ENCODE peak calls at places on chromosomes 2 and 18, in four cellular contexts. One of them, this sample, is unnamed.

GRCh38 chr2:223625652-223626051 is 23.5 kb upstream of the SCG2 start:
- DNase-seq in GM12878: no peak
- DNase-seq in K562: no peak
- DNase-seq in HepG2: no peak
- DNase-seq in this sample: no peak

GRCh38 chr2:158103358-158104021 is 1.8 kb downstream of the UPP2 start:
- DNase-seq in GM12878: no peak
- DNase-seq in K562: no peak
- DNase-seq in HepG2: no peak
- DNase-seq in this sample: no peak

GRCh38 chr2:142112648-142113278 is 18.1 kb downstream of the LRP1B start:
- DNase-seq in GM12878: no peak
- DNase-seq in K562: no peak
- DNase-seq in HepG2: no peak
- DNase-seq in this sample: peak

GRCh38 chr18:32389868-32390267 is 80.8 kb downstream of the GAREM1 start:
- DNase-seq in GM12878: no peak
- DNase-seq in K562: no peak
- DNase-seq in HepG2: no peak
- DNase-seq in this sample: no peak

GRCh38 chr2:177721815-177722552 is 329.4 kb downstream of the AGPS start:
- DNase-seq in GM12878: no peak
- DNase-seq in K562: no peak
- DNase-seq in HepG2: no peak
- DNase-seq in this sample: no peak

GRCh38 chr2:13201924-13202323 is 485.2 kb downstream of the TRIB2 start:
- DNase-seq in GM12878: no peak
- DNase-seq in K562: no peak
- DNase-seq in HepG2: no peak
- DNase-seq in this sample: no peak

GRCh38 chr2:45497355-45497754 is 113.7 kb downstream of the SRBD1 start:
- DNase-seq in GM12878: peak
- DNase-seq in K562: no peak
- DNase-seq in HepG2: no peak
- DNase-seq in this sample: no peak

GRCh38 chr2:196176142-196176738 is 4.9 kb upstream of the STK17B start:
- DNase-seq in GM12878: peak
- DNase-seq in K562: no peak
- DNase-seq in HepG2: no peak
- DNase-seq in this sample: no peak

GRCh38 chr18:44988821-44989587 is 308.3 kb downstream of the SETBP1 start:
- DNase-seq in GM12878: no peak
- DNase-seq in K562: no peak
- DNase-seq in HepG2: no peak
- DNase-seq in this sample: no peak

GRCh38 chr2:241421330-241421729 is 65.2 kb downstream of the FARP2 start:
- DNase-seq in GM12878: no peak
- DNase-seq in K562: no peak
- DNase-seq in HepG2: no peak
- DNase-seq in this sample: no peak

GRCh38 chr18:75203456-75204261 is 5.3 kb downstream of the PTGR3 start:
- DNase-seq in GM12878: no peak
- DNase-seq in K562: no peak
- DNase-seq in HepG2: no peak
- DNase-seq in this sample: no peak

GRCh38 chr2:70181363-70181956 is 9.4 kb downstream of the C2orf42 start:
- DNase-seq in GM12878: peak
- DNase-seq in K562: no peak
- DNase-seq in HepG2: no peak
- DNase-seq in this sample: no peak

GRCh38 chr2:195094330-195094729 is 562.7 kb upstream of the SLC39A10 start:
- DNase-seq in GM12878: peak
- DNase-seq in K562: no peak
- DNase-seq in HepG2: no peak
- DNase-seq in this sample: no peak

GRCh38 chr2:220894069-220894468 is 678.0 kb downstream of the EPHA4 start:
- DNase-seq in GM12878: no peak
- DNase-seq in K562: no peak
- DNase-seq in HepG2: no peak
- DNase-seq in this sample: no peak

GRCh38 chr2:137117385-137117784 is 352.0 kb downstream of the THSD7B start:
- DNase-seq in GM12878: no peak
- DNase-seq in K562: no peak
- DNase-seq in HepG2: peak
- DNase-seq in this sample: no peak

GRCh38 chr2:241774419-241775222 is 2.0 kb upstream of the GAL3ST2 start:
- DNase-seq in GM12878: no peak
- DNase-seq in K562: peak
- DNase-seq in HepG2: peak
- DNase-seq in this sample: no peak

GRCh38 chr18:13390711-13391110 is 172.2 kb downstream of the LDLRAD4 start:
- DNase-seq in GM12878: no peak
- DNase-seq in K562: no peak
- DNase-seq in HepG2: no peak
- DNase-seq in this sample: no peak

GRCh38 chr2:72921088-72921851 is 4.0 kb downstream of the EMX1 start:
- DNase-seq in GM12878: no peak
- DNase-seq in K562: no peak
- DNase-seq in HepG2: no peak
- DNase-seq in this sample: no peak

GRCh38 chr2:240426797-240427721 is 8.4 kb upstream of the GPC1 start:
- DNase-seq in GM12878: no peak
- DNase-seq in K562: peak
- DNase-seq in HepG2: no peak
- DNase-seq in this sample: no peak

GRCh38 chr2:186540971-186541370 is 48.9 kb upstream of the ITGAV start:
- DNase-seq in GM12878: no peak
- DNase-seq in K562: no peak
- DNase-seq in HepG2: no peak
- DNase-seq in this sample: no peak

GRCh38 chr2:201357216-201357615 is at the start of gene FLACC1:
- DNase-seq in GM12878: no peak
- DNase-seq in K562: no peak
- DNase-seq in HepG2: peak
- DNase-seq in this sample: peak

GRCh38 chr2:54386585-54386984 is 69.5 kb upstream of the SPTBN1 start:
- DNase-seq in GM12878: no peak
- DNase-seq in K562: no peak
- DNase-seq in HepG2: no peak
- DNase-seq in this sample: no peak

GRCh38 chr18:59814872-59815271 is 84.9 kb upstream of the PMAIP1 start:
- DNase-seq in GM12878: no peak
- DNase-seq in K562: no peak
- DNase-seq in HepG2: no peak
- DNase-seq in this sample: no peak

GRCh38 chr2:159506764-159507406 is 109.5 kb downstream of the BAZ2B start:
- DNase-seq in GM12878: no peak
- DNase-seq in K562: no peak
- DNase-seq in HepG2: no peak
- DNase-seq in this sample: peak

GRCh38 chr18:24860978-24861680 is 400.7 kb downstream of the HRH4 start:
- DNase-seq in GM12878: no peak
- DNase-seq in K562: no peak
- DNase-seq in HepG2: no peak
- DNase-seq in this sample: peak

GRCh38 chr2:162091325-162092007 is 17.5 kb upstream of the DPP4 start:
- DNase-seq in GM12878: no peak
- DNase-seq in K562: no peak
- DNase-seq in HepG2: peak
- DNase-seq in this sample: peak

GRCh38 chr2:219172231-219173154 is 2.7 kb upstream of the SLC23A3 start:
- DNase-seq in GM12878: no peak
- DNase-seq in K562: no peak
- DNase-seq in HepG2: no peak
- DNase-seq in this sample: no peak

GRCh38 chr2:189076572-189076971 is 102.4 kb downstream of the COL3A1 start:
- DNase-seq in GM12878: no peak
- DNase-seq in K562: no peak
- DNase-seq in HepG2: no peak
- DNase-seq in this sample: no peak

GRCh38 chr2:236972491-236973379 is 113.0 kb upstream of the COPS8 start:
- DNase-seq in GM12878: no peak
- DNase-seq in K562: no peak
- DNase-seq in HepG2: peak
- DNase-seq in this sample: no peak

GRCh38 chr18:35949903-35950627 is 22.4 kb upstream of the RMP24 start:
- DNase-seq in GM12878: no peak
- DNase-seq in K562: peak
- DNase-seq in HepG2: peak
- DNase-seq in this sample: peak

GRCh38 chr2:9166579-9167392 is 39.8 kb upstream of the ASAP2 start:
- DNase-seq in GM12878: no peak
- DNase-seq in K562: no peak
- DNase-seq in HepG2: peak
- DNase-seq in this sample: no peak

GRCh38 chr2:163713534-163714311 is 22.1 kb downstream of the FIGN start:
- DNase-seq in GM12878: no peak
- DNase-seq in K562: no peak
- DNase-seq in HepG2: no peak
- DNase-seq in this sample: no peak

GRCh38 chr2:145563752-145564615 is 1044.1 kb upstream of the ZEB2 start:
- DNase-seq in GM12878: no peak
- DNase-seq in K562: no peak
- DNase-seq in HepG2: no peak
- DNase-seq in this sample: peak

GRCh38 chr2:170255971-170256370 is 78.0 kb downstream of the MYO3B start:
- DNase-seq in GM12878: no peak
- DNase-seq in K562: no peak
- DNase-seq in HepG2: no peak
- DNase-seq in this sample: no peak

GRCh38 chr2:113370478-113371091 is 66.9 kb upstream of the ZNG1B start:
- DNase-seq in GM12878: peak
- DNase-seq in K562: peak
- DNase-seq in HepG2: peak
- DNase-seq in this sample: peak

GRCh38 chr18:63319383-63320040 is at the start of gene BCL2:
- DNase-seq in GM12878: no peak
- DNase-seq in K562: peak
- DNase-seq in HepG2: no peak
- DNase-seq in this sample: peak

GRCh38 chr2:156322103-156322671 is 10.3 kb downstream of the NR4A2 start:
- DNase-seq in GM12878: no peak
- DNase-seq in K562: no peak
- DNase-seq in HepG2: no peak
- DNase-seq in this sample: no peak

GRCh38 chr2:167550448-167550847 is 662.2 kb downstream of the XIRP2 start:
- DNase-seq in GM12878: no peak
- DNase-seq in K562: no peak
- DNase-seq in HepG2: peak
- DNase-seq in this sample: peak

GRCh38 chr2:43945439-43945838 is 50.4 kb downstream of the LRPPRC start:
- DNase-seq in GM12878: no peak
- DNase-seq in K562: no peak
- DNase-seq in HepG2: no peak
- DNase-seq in this sample: no peak
- TF ChIP-seq EZH2 in GM12878: no peak
- TF ChIP-seq EZH2 in K562: no peak
- TF ChIP-seq EZH2 in HepG2: no peak
- TF ChIP-seq EZH2 in this sample: no peak

GRCh38 chr18:37566479-37567060 is 972 bp upstream of the CELF4 start:
- DNase-seq in GM12878: no peak
- DNase-seq in K562: no peak
- DNase-seq in HepG2: no peak
- DNase-seq in this sample: no peak
- TF ChIP-seq MYC in GM12878: no peak
- TF ChIP-seq MYC in K562: no peak
- TF ChIP-seq MYC in HepG2: no peak
- TF ChIP-seq MYC in this sample: no peak

DNA sequence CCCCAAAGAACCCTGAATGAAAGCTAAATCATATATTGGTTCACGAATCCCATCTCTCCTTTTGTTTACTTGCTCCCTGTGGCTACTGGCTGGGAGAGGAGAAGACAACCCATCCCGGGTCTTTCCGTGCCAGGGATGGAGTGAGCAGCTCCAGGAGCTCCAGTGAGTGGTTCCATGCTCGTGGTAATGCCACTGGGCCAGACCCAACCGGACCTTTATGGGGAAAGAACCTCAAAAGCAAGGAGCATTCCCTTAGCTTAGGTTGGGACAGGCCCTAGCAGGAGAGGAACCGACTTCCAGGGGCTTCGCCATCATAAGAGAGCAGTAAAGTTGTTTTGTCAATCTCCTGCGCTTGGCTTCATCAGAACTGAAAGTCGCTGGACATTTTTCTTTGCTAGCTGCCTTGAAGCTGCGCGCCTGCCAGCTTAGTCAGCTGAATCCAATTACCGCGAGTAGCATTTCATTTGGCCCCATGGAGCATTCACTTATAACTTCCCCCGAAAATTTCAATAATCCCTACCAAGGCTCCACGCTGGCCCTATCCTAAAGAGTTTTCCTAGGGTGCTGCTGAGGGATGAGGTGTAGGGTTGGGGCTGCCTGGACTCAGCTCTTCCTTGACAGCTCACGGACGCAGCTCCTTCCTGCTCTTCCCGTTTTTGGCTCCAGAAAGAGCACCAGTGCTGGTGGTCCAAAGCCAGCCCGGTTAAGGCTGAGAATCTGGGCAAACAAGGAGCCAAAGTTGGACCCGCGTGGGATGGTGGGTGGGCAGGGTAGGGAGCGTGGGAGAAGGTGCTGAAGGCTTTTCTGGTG is 4.9 kb downstream of the HOXD3 start:
- DNase-seq in GM12878: no peak
- DNase-seq in K562: no peak
- DNase-seq in HepG2: no peak
- DNase-seq in this sample: no peak
- TF ChIP-seq EZH2 in GM12878: no peak
- TF ChIP-seq EZH2 in K562: no peak
- TF ChIP-seq EZH2 in HepG2: peak
- TF ChIP-seq EZH2 in this sample: no peak

GRCh38 chr2:74576151-74576755 is 21.7 kb downstream of the DOK1 start:
- DNase-seq in GM12878: no peak
- DNase-seq in K562: no peak
- DNase-seq in HepG2: no peak
- DNase-seq in this sample: no peak
- TF ChIP-seq MYC in GM12878: no peak
- TF ChIP-seq MYC in K562: no peak
- TF ChIP-seq MYC in HepG2: no peak
- TF ChIP-seq MYC in this sample: no peak

DNA sequence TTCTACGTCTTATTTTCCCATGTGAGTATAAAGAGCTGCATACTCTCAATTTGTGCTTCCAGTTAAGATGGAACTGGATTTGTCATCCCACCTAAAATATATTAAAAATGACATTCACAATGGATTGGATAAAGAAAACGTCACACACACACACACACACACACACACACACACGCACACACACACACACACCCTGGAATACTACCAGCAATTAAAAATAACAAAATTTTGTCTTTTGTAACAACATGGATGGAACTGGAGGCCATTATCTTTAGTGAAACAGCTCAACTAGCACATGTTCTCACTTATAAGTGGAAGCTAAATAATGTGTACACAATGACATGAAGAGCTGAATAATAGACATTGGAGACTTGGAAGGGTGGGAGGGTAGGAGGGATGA is 3.8 kb upstream of the QPCT start:
- DNase-seq in GM12878: no peak
- DNase-seq in K562: no peak
- DNase-seq in HepG2: no peak
- DNase-seq in this sample: no peak
- TF ChIP-seq EZH2 in GM12878: no peak
- TF ChIP-seq EZH2 in K562: no peak
- TF ChIP-seq EZH2 in HepG2: no peak
- TF ChIP-seq EZH2 in this sample: no peak

This sample was measured in endothelial cell of umbilical vein.